ENCODE peak calls at places on chromosomes 11 and 22, in seven cellular contexts. One of them, this sample, is unnamed.

GRCh38 chr11:35177370-35177769 is 38.4 kb downstream of the CD44 start:
- DNase-seq in Calu3: no peak
- DNase-seq in cardiac muscle cell: no peak
- DNase-seq in foreskin keratinocyte: no peak
- DNase-seq in CD8-positive, alpha-beta T cell: peak; percentile 73
- DNase-seq in GM06990: no peak
- DNase-seq in GM10248: no peak
- DNase-seq in this sample: no peak

GRCh38 chr11:63445720-63446119 is 45.2 kb downstream of the PLAAT5 start:
- DNase-seq in Calu3: no peak
- DNase-seq in cardiac muscle cell: peak; percentile 5
- DNase-seq in foreskin keratinocyte: peak; percentile 59
- DNase-seq in CD8-positive, alpha-beta T cell: no peak
- DNase-seq in GM10248: no peak
- DNase-seq in GM06990: no peak
- DNase-seq in this sample: no peak

GRCh38 chr11:74055938-74056337 is 47.1 kb upstream of the UCP3 start:
- DNase-seq in foreskin keratinocyte: peak; percentile 20
- DNase-seq in cardiac muscle cell: peak; percentile 29
- DNase-seq in GM10248: no peak
- DNase-seq in GM06990: no peak
- DNase-seq in Calu3: no peak
- DNase-seq in CD8-positive, alpha-beta T cell: no peak
- DNase-seq in this sample: no peak

GRCh38 chr11:56905442-56905841 is 83.3 kb upstream of the OR5AK2 start:
- DNase-seq in GM10248: no peak
- DNase-seq in CD8-positive, alpha-beta T cell: no peak
- DNase-seq in cardiac muscle cell: no peak
- DNase-seq in foreskin keratinocyte: no peak
- DNase-seq in Calu3: no peak
- DNase-seq in GM06990: no peak
- DNase-seq in this sample: no peak

GRCh38 chr22:27720860-27721259 is 80.7 kb downstream of the MN1 start:
- DNase-seq in CD8-positive, alpha-beta T cell: no peak
- DNase-seq in GM06990: no peak
- DNase-seq in foreskin keratinocyte: no peak
- DNase-seq in Calu3: no peak
- DNase-seq in GM10248: no peak
- DNase-seq in cardiac muscle cell: no peak
- DNase-seq in this sample: no peak

GRCh38 chr22:27723150-27723549 is 78.4 kb downstream of the MN1 start:
- DNase-seq in GM06990: no peak
- DNase-seq in CD8-positive, alpha-beta T cell: no peak
- DNase-seq in cardiac muscle cell: no peak
- DNase-seq in GM10248: no peak
- DNase-seq in Calu3: no peak
- DNase-seq in foreskin keratinocyte: no peak
- DNase-seq in this sample: no peak

GRCh38 chr11:58628446-58628845 is 6.0 kb downstream of the CNTF start:
- DNase-seq in Calu3: no peak
- DNase-seq in GM06990: no peak
- DNase-seq in foreskin keratinocyte: no peak
- DNase-seq in cardiac muscle cell: peak; percentile 24
- DNase-seq in CD8-positive, alpha-beta T cell: no peak
- DNase-seq in GM10248: no peak
- DNase-seq in this sample: no peak

GRCh38 chr11:108975641-108976071 is 310.8 kb downstream of the DDX10 start:
- DNase-seq in GM06990: no peak
- DNase-seq in foreskin keratinocyte: no peak
- DNase-seq in Calu3: no peak
- DNase-seq in GM10248: no peak
- DNase-seq in cardiac muscle cell: no peak
- DNase-seq in CD8-positive, alpha-beta T cell: no peak
- DNase-seq in this sample: no peak

GRCh38 chr11:65207918-65208784 is 26.4 kb downstream of the CAPN1 start:
- DNase-seq in GM06990: no peak
- DNase-seq in CD8-positive, alpha-beta T cell: no peak
- DNase-seq in Calu3: no peak
- DNase-seq in foreskin keratinocyte: no peak
- DNase-seq in GM10248: no peak
- DNase-seq in cardiac muscle cell: no peak
- DNase-seq in this sample: peak; percentile 25

GRCh38 chr11:57263351-57263750 is 26.3 kb upstream of the APLNR start:
- DNase-seq in GM10248: no peak
- DNase-seq in foreskin keratinocyte: no peak
- DNase-seq in cardiac muscle cell: no peak
- DNase-seq in GM06990: no peak
- DNase-seq in Calu3: no peak
- DNase-seq in CD8-positive, alpha-beta T cell: no peak
- DNase-seq in this sample: no peak

GRCh38 chr11:64900263-64900678 is 16.7 kb downstream of the ATG2A start:
- DNase-seq in CD8-positive, alpha-beta T cell: peak; percentile 62
- DNase-seq in GM06990: no peak
- DNase-seq in GM10248: peak; percentile 82
- DNase-seq in cardiac muscle cell: no peak
- DNase-seq in Calu3: peak; percentile 78
- DNase-seq in foreskin keratinocyte: peak; percentile 71
- DNase-seq in this sample: no peak

GRCh38 chr11:123581651-123582399 is 72.6 kb downstream of the SCN3B start:
- DNase-seq in Calu3: no peak
- DNase-seq in cardiac muscle cell: no peak
- DNase-seq in GM06990: no peak
- DNase-seq in CD8-positive, alpha-beta T cell: no peak
- DNase-seq in foreskin keratinocyte: no peak
- DNase-seq in GM10248: no peak
- DNase-seq in this sample: no peak

GRCh38 chr11:15670520-15671070 is 555.9 kb downstream of the INSC start:
- DNase-seq in GM10248: no peak
- DNase-seq in cardiac muscle cell: peak; percentile 27
- DNase-seq in CD8-positive, alpha-beta T cell: no peak
- DNase-seq in foreskin keratinocyte: no peak
- DNase-seq in GM06990: no peak
- DNase-seq in Calu3: no peak
- DNase-seq in this sample: no peak

GRCh38 chr11:69039501-69039900 is 9.2 kb upstream of the TPCN2 start:
- DNase-seq in CD8-positive, alpha-beta T cell: no peak
- DNase-seq in Calu3: no peak
- DNase-seq in GM10248: no peak
- DNase-seq in foreskin keratinocyte: no peak
- DNase-seq in GM06990: no peak
- DNase-seq in cardiac muscle cell: peak; percentile 22
- DNase-seq in this sample: no peak

GRCh38 chr11:67252831-67253239 is 13.4 kb upstream of the GRK2 start:
- DNase-seq in GM06990: no peak
- DNase-seq in Calu3: peak; percentile 26
- DNase-seq in GM10248: no peak
- DNase-seq in CD8-positive, alpha-beta T cell: no peak
- DNase-seq in cardiac muscle cell: peak; percentile 45
- DNase-seq in foreskin keratinocyte: peak; percentile 39
- DNase-seq in this sample: peak; percentile 62
- TF ChIP-seq CTCF in GM06990: peak; percentile 29
- TF ChIP-seq CTCF in Calu3: no peak
- TF ChIP-seq CTCF in GM10248: peak; percentile 23
- TF ChIP-seq CTCF in CD8-positive, alpha-beta T cell: peak; percentile 23
- TF ChIP-seq CTCF in cardiac muscle cell: peak; percentile 39
- TF ChIP-seq CTCF in foreskin keratinocyte: peak; percentile 72
- TF ChIP-seq CTCF in this sample: peak; percentile 53

GRCh38 chr22:19216579-19216978 is 38.0 kb upstream of the SLC25A1 start:
- DNase-seq in Calu3: no peak
- DNase-seq in cardiac muscle cell: no peak
- DNase-seq in CD8-positive, alpha-beta T cell: no peak
- DNase-seq in GM06990: no peak
- DNase-seq in GM10248: no peak
- DNase-seq in foreskin keratinocyte: no peak
- DNase-seq in this sample: no peak
- TF ChIP-seq CTCF in Calu3: no peak
- TF ChIP-seq CTCF in cardiac muscle cell: no peak
- TF ChIP-seq CTCF in CD8-positive, alpha-beta T cell: no peak
- TF ChIP-seq CTCF in GM06990: no peak
- TF ChIP-seq CTCF in GM10248: no peak
- TF ChIP-seq CTCF in foreskin keratinocyte: no peak
- TF ChIP-seq CTCF in this sample: no peak

GRCh38 chr22:19166421-19166820 is 12.1 kb downstream of the SLC25A1 start:
- DNase-seq in Calu3: no peak
- DNase-seq in GM10248: no peak
- DNase-seq in CD8-positive, alpha-beta T cell: no peak
- DNase-seq in cardiac muscle cell: no peak
- DNase-seq in GM06990: no peak
- DNase-seq in foreskin keratinocyte: no peak
- DNase-seq in this sample: no peak

GRCh38 chr22:19169002-19169946 is 9.3 kb downstream of the SLC25A1 start:
- DNase-seq in cardiac muscle cell: peak; percentile 6
- DNase-seq in CD8-positive, alpha-beta T cell: no peak
- DNase-seq in GM10248: no peak
- DNase-seq in Calu3: no peak
- DNase-seq in GM06990: no peak
- DNase-seq in foreskin keratinocyte: no peak
- DNase-seq in this sample: no peak

GRCh38 chr22:19167106-19167869 is 11.2 kb downstream of the SLC25A1 start:
- DNase-seq in cardiac muscle cell: no peak
- DNase-seq in foreskin keratinocyte: no peak
- DNase-seq in CD8-positive, alpha-beta T cell: no peak
- DNase-seq in GM10248: no peak
- DNase-seq in GM06990: no peak
- DNase-seq in Calu3: no peak
- DNase-seq in this sample: no peak

GRCh38 chr22:19169947-19170318 is 8.6 kb downstream of the SLC25A1 start:
- DNase-seq in Calu3: no peak
- DNase-seq in GM10248: no peak
- DNase-seq in foreskin keratinocyte: no peak
- DNase-seq in CD8-positive, alpha-beta T cell: no peak
- DNase-seq in cardiac muscle cell: no peak
- DNase-seq in GM06990: no peak
- DNase-seq in this sample: no peak

DNA sequence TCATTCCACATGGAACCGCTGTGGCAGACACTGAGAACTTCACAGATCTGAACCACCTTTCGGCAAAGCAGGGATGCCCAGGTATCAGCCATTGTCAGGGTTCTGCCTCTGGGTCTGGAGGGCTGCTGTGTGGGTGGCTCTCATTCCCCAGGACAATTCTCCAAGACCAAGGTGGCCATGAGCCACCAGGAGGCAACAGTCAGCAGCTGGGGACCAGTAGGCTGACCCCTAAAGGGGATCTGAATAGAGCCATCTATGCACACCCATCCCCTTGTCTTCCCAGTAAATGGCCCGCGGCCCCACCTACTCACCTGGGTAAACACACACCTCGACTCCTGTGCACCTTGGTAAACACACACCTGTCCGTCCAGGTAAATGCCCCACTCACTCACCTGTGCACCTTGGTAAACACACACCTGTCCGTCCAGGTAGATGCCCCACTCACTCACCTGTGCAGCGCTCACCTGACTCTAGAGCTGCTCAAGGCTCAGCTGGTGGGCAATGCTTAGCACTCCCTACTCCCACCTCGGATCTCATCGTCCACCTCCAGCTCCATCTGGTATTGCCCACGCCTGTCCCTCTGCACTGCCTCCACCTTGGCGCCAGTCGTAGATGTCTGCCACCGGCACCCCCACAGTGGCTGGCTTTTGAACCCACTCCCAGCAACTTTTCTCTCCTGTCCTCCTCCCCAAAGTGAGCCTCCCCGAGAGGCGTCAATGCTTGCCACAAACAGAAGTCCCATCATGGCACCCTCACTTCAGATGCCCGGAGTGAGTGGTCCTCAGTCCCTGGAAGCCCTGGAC is 10.2 kb downstream of the SLC25A1 start:
- DNase-seq in cardiac muscle cell: no peak
- DNase-seq in CD8-positive, alpha-beta T cell: no peak
- DNase-seq in Calu3: no peak
- DNase-seq in GM06990: no peak
- DNase-seq in GM10248: no peak
- DNase-seq in foreskin keratinocyte: no peak
- DNase-seq in this sample: no peak
- TF ChIP-seq CTCF in cardiac muscle cell: no peak
- TF ChIP-seq CTCF in CD8-positive, alpha-beta T cell: no peak
- TF ChIP-seq CTCF in Calu3: no peak
- TF ChIP-seq CTCF in GM06990: no peak
- TF ChIP-seq CTCF in GM10248: no peak
- TF ChIP-seq CTCF in foreskin keratinocyte: no peak
- TF ChIP-seq CTCF in this sample: no peak

GRCh38 chr11:125368757-125369156 is 127.3 kb downstream of the FEZ1 start:
- DNase-seq in GM06990: no peak
- DNase-seq in CD8-positive, alpha-beta T cell: no peak
- DNase-seq in cardiac muscle cell: no peak
- DNase-seq in foreskin keratinocyte: no peak
- DNase-seq in Calu3: no peak
- DNase-seq in GM10248: no peak
- DNase-seq in this sample: no peak

GRCh38 chr11:125360066-125360465 is 136.0 kb downstream of the FEZ1 start:
- DNase-seq in GM10248: no peak
- DNase-seq in GM06990: no peak
- DNase-seq in CD8-positive, alpha-beta T cell: no peak
- DNase-seq in foreskin keratinocyte: no peak
- DNase-seq in cardiac muscle cell: no peak
- DNase-seq in Calu3: no peak
- DNase-seq in this sample: no peak

GRCh38 chr11:125367710-125368109 is 128.4 kb downstream of the FEZ1 start:
- DNase-seq in CD8-positive, alpha-beta T cell: no peak
- DNase-seq in GM10248: no peak
- DNase-seq in GM06990: no peak
- DNase-seq in Calu3: no peak
- DNase-seq in foreskin keratinocyte: no peak
- DNase-seq in cardiac muscle cell: no peak
- DNase-seq in this sample: no peak

GRCh38 chr11:125365196-125365931 is 130.7 kb downstream of the FEZ1 start:
- DNase-seq in GM06990: no peak
- DNase-seq in CD8-positive, alpha-beta T cell: no peak
- DNase-seq in Calu3: no peak
- DNase-seq in foreskin keratinocyte: no peak
- DNase-seq in cardiac muscle cell: no peak
- DNase-seq in GM10248: no peak
- DNase-seq in this sample: no peak

GRCh38 chr11:125364085-125364822 is 131.8 kb downstream of the FEZ1 start:
- DNase-seq in cardiac muscle cell: peak; percentile 34
- DNase-seq in Calu3: no peak
- DNase-seq in GM06990: no peak
- DNase-seq in CD8-positive, alpha-beta T cell: no peak
- DNase-seq in foreskin keratinocyte: peak; percentile 57
- DNase-seq in GM10248: no peak
- DNase-seq in this sample: no peak
- TF ChIP-seq CTCF in cardiac muscle cell: no peak
- TF ChIP-seq CTCF in Calu3: no peak
- TF ChIP-seq CTCF in GM06990: no peak
- TF ChIP-seq CTCF in CD8-positive, alpha-beta T cell: no peak
- TF ChIP-seq CTCF in foreskin keratinocyte: peak; percentile 4
- TF ChIP-seq CTCF in GM10248: no peak
- TF ChIP-seq CTCF in this sample: no peak

DNA sequence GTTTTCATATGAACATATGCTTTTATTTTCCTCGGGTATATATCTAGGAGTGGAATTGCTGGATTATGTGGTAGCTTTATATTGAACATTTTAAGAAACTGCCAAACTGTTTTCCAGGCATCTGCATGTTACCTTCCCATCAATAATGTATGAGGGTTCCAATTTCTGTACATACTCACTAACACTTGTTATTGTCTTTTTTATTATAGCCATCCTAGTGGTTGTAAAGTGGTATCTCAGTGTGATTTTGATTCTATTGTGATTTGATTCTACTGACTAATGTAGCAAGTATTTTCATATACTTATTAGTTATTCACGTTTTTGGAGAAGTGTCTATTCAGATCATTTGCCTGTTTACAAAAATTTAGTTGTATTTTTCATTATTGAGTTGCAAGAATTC is 2.0 kb downstream of the ANO5 start:
- DNase-seq in foreskin keratinocyte: no peak
- DNase-seq in GM06990: no peak
- DNase-seq in CD8-positive, alpha-beta T cell: no peak
- DNase-seq in GM10248: no peak
- DNase-seq in Calu3: no peak
- DNase-seq in cardiac muscle cell: no peak
- DNase-seq in this sample: no peak
- TF ChIP-seq CTCF in foreskin keratinocyte: no peak
- TF ChIP-seq CTCF in GM06990: no peak
- TF ChIP-seq CTCF in CD8-positive, alpha-beta T cell: no peak
- TF ChIP-seq CTCF in GM10248: no peak
- TF ChIP-seq CTCF in Calu3: no peak
- TF ChIP-seq CTCF in cardiac muscle cell: no peak
- TF ChIP-seq CTCF in this sample: no peak

This sample was measured in CD14-positive monocyte.